ENCODE peak calls at places on chromosomes 13 and 19, in five cellular contexts. One of them, this sample, is unnamed.

GRCh38 chr19:46596008-46596407 is 5.1 kb upstream of the CALM3 start:
- DNase-seq in tibial nerve: no peak
- DNase-seq in heart right ventricle: no peak
- DNase-seq in upper lobe of left lung: no peak
- DNase-seq in neural progenitor cell: no peak
- DNase-seq in this sample: no peak

GRCh38 chr19:10228925-10229324 is 2.2 kb downstream of the S1PR2 start:
- DNase-seq in tibial nerve: no peak
- DNase-seq in heart right ventricle: peak; percentile 24
- DNase-seq in upper lobe of left lung: no peak
- DNase-seq in neural progenitor cell: peak; percentile 67
- DNase-seq in this sample: no peak

GRCh38 chr13:76329004-76329403 is 557.2 kb downstream of the KCTD12 start:
- DNase-seq in tibial nerve: no peak
- DNase-seq in heart right ventricle: no peak
- DNase-seq in upper lobe of left lung: no peak
- DNase-seq in neural progenitor cell: no peak
- DNase-seq in this sample: no peak

GRCh38 chr13:65940720-65941119 is 1289.4 kb downstream of the PCDH9 start:
- DNase-seq in tibial nerve: no peak
- DNase-seq in heart right ventricle: peak; percentile 19
- DNase-seq in upper lobe of left lung: no peak
- DNase-seq in neural progenitor cell: no peak
- DNase-seq in this sample: no peak

GRCh38 chr19:40739871-40740703 is 10.2 kb downstream of the ACTMAP start:
- DNase-seq in tibial nerve: no peak
- DNase-seq in heart right ventricle: no peak
- DNase-seq in upper lobe of left lung: peak; percentile 56
- DNase-seq in neural progenitor cell: no peak
- DNase-seq in this sample: no peak

GRCh38 chr13:28322256-28322895 is 172.6 kb downstream of the FLT1 start:
- DNase-seq in tibial nerve: no peak
- DNase-seq in heart right ventricle: no peak
- DNase-seq in upper lobe of left lung: no peak
- DNase-seq in neural progenitor cell: no peak
- DNase-seq in this sample: no peak

GRCh38 chr13:46899801-46900200 is 2.9 kb upstream of the HTR2A start:
- DNase-seq in tibial nerve: no peak
- DNase-seq in heart right ventricle: no peak
- DNase-seq in upper lobe of left lung: peak; percentile 22
- DNase-seq in neural progenitor cell: no peak
- DNase-seq in this sample: no peak

GRCh38 chr19:45485301-45486077 is 11.4 kb downstream of the RTN2 start:
- DNase-seq in tibial nerve: peak; percentile 98
- DNase-seq in heart right ventricle: peak; percentile 98
- DNase-seq in upper lobe of left lung: peak; percentile 99
- DNase-seq in neural progenitor cell: peak; percentile 99
- DNase-seq in this sample: peak; percentile 100

GRCh38 chr19:7868326-7868670 is 5.9 kb downstream of the PRR36 start:
- DNase-seq in tibial nerve: no peak
- DNase-seq in heart right ventricle: no peak
- DNase-seq in upper lobe of left lung: no peak
- DNase-seq in neural progenitor cell: no peak
- DNase-seq in this sample: no peak

GRCh38 chr13:56347014-56347413 is 793.7 kb upstream of the PRR20A start:
- DNase-seq in tibial nerve: no peak
- DNase-seq in heart right ventricle: no peak
- DNase-seq in upper lobe of left lung: no peak
- DNase-seq in neural progenitor cell: no peak
- DNase-seq in this sample: no peak

GRCh38 chr19:49442354-49442753 is 1.0 kb upstream of the SLC17A7 start:
- DNase-seq in tibial nerve: peak; percentile 69
- DNase-seq in heart right ventricle: peak; percentile 44
- DNase-seq in upper lobe of left lung: no peak
- DNase-seq in neural progenitor cell: peak; percentile 67
- DNase-seq in this sample: peak; percentile 46

GRCh38 chr13:45674908-45675307 is 27.2 kb upstream of the CBY2 start:
- DNase-seq in tibial nerve: no peak
- DNase-seq in heart right ventricle: no peak
- DNase-seq in upper lobe of left lung: no peak
- DNase-seq in neural progenitor cell: peak; percentile 75
- DNase-seq in this sample: no peak

GRCh38 chr13:49366841-49367240 is 77.0 kb downstream of the CAB39L start:
- DNase-seq in tibial nerve: no peak
- DNase-seq in heart right ventricle: no peak
- DNase-seq in upper lobe of left lung: no peak
- DNase-seq in neural progenitor cell: no peak
- DNase-seq in this sample: no peak

GRCh38 chr13:41699759-41700158 is 242.4 kb downstream of the RGCC start:
- DNase-seq in tibial nerve: no peak
- DNase-seq in heart right ventricle: no peak
- DNase-seq in upper lobe of left lung: no peak
- DNase-seq in neural progenitor cell: no peak
- DNase-seq in this sample: no peak

GRCh38 chr19:19591133-19591825 is 27.2 kb downstream of the PBX4 start:
- DNase-seq in tibial nerve: no peak
- DNase-seq in heart right ventricle: no peak
- DNase-seq in upper lobe of left lung: no peak
- DNase-seq in neural progenitor cell: peak; percentile 34
- DNase-seq in this sample: no peak

GRCh38 chr19:55481148-55482127 is 3.5 kb upstream of the NAT14 start:
- DNase-seq in tibial nerve: no peak
- DNase-seq in heart right ventricle: no peak
- DNase-seq in upper lobe of left lung: peak; percentile 83
- DNase-seq in neural progenitor cell: no peak
- DNase-seq in this sample: no peak

GRCh38 chr13:50672025-50672424 is 171.5 kb downstream of the DLEU7 start:
- DNase-seq in tibial nerve: no peak
- DNase-seq in heart right ventricle: no peak
- DNase-seq in upper lobe of left lung: no peak
- DNase-seq in neural progenitor cell: no peak
- DNase-seq in this sample: no peak

GRCh38 chr13:62512194-62513141 is 1096.8 kb upstream of the PCDH20 start:
- DNase-seq in tibial nerve: no peak
- DNase-seq in heart right ventricle: no peak
- DNase-seq in upper lobe of left lung: no peak
- DNase-seq in neural progenitor cell: peak; percentile 69
- DNase-seq in this sample: peak; percentile 39

GRCh38 chr13:72637561-72637960 is 89.9 kb downstream of the MZT1 start:
- DNase-seq in tibial nerve: no peak
- DNase-seq in heart right ventricle: no peak
- DNase-seq in upper lobe of left lung: no peak
- DNase-seq in neural progenitor cell: peak; percentile 53
- DNase-seq in this sample: no peak

GRCh38 chr13:101453784-101454201 is 1.3 kb downstream of the ITGBL1 start:
- DNase-seq in tibial nerve: no peak
- DNase-seq in heart right ventricle: no peak
- DNase-seq in upper lobe of left lung: peak; percentile 86
- DNase-seq in neural progenitor cell: no peak
- DNase-seq in this sample: peak; percentile 39

GRCh38 chr13:39656325-39656677 is 839 bp downstream of the COG6 start:
- DNase-seq in tibial nerve: no peak
- DNase-seq in heart right ventricle: no peak
- DNase-seq in upper lobe of left lung: no peak
- DNase-seq in neural progenitor cell: peak; percentile 4
- DNase-seq in this sample: no peak

GRCh38 chr13:112690242-112690943 is 555 bp downstream of the ATP11A start:
- DNase-seq in tibial nerve: no peak
- DNase-seq in heart right ventricle: peak; percentile 43
- DNase-seq in upper lobe of left lung: no peak
- DNase-seq in neural progenitor cell: peak; percentile 81
- DNase-seq in this sample: peak; percentile 66

GRCh38 chr19:39679056-39679790 is 23.5 kb downstream of the LGALS16 start:
- DNase-seq in tibial nerve: no peak
- DNase-seq in heart right ventricle: peak; percentile 8
- DNase-seq in upper lobe of left lung: no peak
- DNase-seq in neural progenitor cell: no peak
- DNase-seq in this sample: no peak

GRCh38 chr13:79328510-79328909 is 77.5 kb downstream of the RBM26 start:
- DNase-seq in tibial nerve: no peak
- DNase-seq in heart right ventricle: no peak
- DNase-seq in upper lobe of left lung: no peak
- DNase-seq in neural progenitor cell: no peak
- DNase-seq in this sample: no peak

GRCh38 chr13:114076329-114076761 is 56.1 kb downstream of the RASA3 start:
- DNase-seq in tibial nerve: peak; percentile 12
- DNase-seq in heart right ventricle: no peak
- DNase-seq in upper lobe of left lung: peak; percentile 58
- DNase-seq in neural progenitor cell: no peak
- DNase-seq in this sample: no peak

GRCh38 chr19:4015705-4016402 is 8.3 kb downstream of the PIAS4 start:
- DNase-seq in tibial nerve: no peak
- DNase-seq in heart right ventricle: no peak
- DNase-seq in upper lobe of left lung: peak; percentile 74
- DNase-seq in neural progenitor cell: no peak
- DNase-seq in this sample: no peak
- H3K4me1 ChIP-seq in tibial nerve: peaks cover 51% of the 10 kb centered on the region
- H3K4me1 ChIP-seq in heart right ventricle: peaks cover 41% of the 10 kb centered on the region
- H3K4me1 ChIP-seq in upper lobe of left lung: peaks cover 40% of the 10 kb centered on the region
- H3K4me1 ChIP-seq in neural progenitor cell: no peaks in the 10 kb centered on the region
- H3K4me1 ChIP-seq in this sample: peaks cover 6% of the 10 kb centered on the region

DNA sequence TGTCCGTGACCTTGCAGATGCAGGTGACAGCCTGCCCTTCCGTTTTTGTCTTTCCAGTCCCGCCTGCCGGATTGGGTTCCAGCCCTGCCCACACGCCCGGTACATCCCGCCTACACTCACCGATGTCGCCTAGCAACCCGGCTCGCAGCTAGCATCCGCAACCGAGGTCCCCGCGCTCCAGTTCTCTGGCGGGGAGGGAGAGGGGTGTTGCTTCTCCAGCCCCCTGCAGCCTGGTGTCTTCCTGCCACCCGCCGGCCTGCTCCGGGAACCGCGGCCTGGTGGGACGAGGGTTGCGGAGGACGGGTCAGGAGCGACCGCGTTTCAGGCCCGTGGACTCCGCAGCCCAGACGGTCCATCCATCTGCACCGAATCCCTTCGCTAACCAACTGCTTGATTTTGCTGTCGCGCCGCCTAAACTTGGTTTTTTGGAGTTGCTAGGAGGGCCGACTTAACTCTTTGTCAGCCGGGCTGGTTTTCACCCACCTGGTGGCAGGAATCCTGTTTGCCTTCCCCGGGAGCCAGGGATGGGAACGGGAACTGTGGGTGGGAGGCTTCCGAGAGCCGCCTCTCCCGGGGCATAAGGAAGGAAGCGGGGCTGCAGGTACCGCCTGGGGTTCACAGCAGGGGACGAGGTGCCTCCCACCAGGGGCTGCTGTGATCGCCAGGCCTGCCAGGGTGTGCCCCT is 15.4 kb upstream of the MATK start:
- DNase-seq in tibial nerve: no peak
- DNase-seq in heart right ventricle: peak; percentile 46
- DNase-seq in upper lobe of left lung: peak; percentile 85
- DNase-seq in neural progenitor cell: peak; percentile 72
- DNase-seq in this sample: peak; percentile 24
- TF ChIP-seq CTCF in tibial nerve: no peak
- TF ChIP-seq CTCF in heart right ventricle: no peak
- TF ChIP-seq CTCF in upper lobe of left lung: no peak
- TF ChIP-seq CTCF in neural progenitor cell: peak; percentile 43
- TF ChIP-seq CTCF in this sample: no peak

DNA sequence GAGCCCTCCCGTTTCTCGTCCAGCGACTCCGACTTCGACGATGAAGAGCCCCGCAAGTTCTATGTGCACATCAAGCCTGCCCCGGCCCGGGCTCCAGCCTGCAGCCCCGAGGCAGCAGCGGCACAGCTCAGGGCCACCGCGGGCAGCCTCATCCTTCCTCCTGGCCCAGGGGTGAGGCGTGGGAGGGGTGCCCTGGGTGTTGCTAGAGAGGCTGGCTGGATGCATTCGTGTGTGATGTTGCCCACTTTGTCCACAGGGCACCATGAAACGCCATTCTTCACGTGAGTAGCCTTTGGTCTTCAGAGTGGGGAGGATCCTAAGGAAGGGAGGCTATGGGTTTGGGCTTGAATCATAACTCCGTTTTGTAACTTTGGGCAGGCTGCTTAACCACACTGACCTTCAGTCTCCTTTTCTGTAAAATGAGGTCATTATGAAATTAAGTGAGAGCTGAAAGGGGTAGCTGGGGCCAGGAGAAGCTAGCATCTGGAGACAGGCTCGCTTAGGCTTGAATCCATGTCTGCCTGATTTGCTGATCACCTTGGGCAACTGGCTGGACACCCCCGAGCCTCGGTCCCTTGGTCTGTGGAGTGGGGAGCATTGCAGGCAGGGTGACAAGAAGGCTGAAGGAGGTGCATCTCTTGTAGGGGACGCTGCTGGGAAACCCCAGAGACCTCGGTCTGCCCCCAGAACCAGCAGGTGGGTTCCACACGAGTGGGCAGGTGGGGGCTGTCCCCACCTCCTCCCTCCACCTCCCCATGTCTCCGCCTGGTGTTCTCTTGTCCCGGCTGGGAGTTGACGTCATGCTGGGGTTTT is 18.7 kb upstream of the B3GNT3 start:
- DNase-seq in tibial nerve: no peak
- DNase-seq in heart right ventricle: no peak
- DNase-seq in upper lobe of left lung: peak; percentile 81
- DNase-seq in neural progenitor cell: no peak
- DNase-seq in this sample: no peak
- H3K36me3 ChIP-seq in tibial nerve: peaks cover 9% of the 10 kb centered on the region
- H3K36me3 ChIP-seq in heart right ventricle: no peaks in the 10 kb centered on the region
- H3K36me3 ChIP-seq in upper lobe of left lung: no peaks in the 10 kb centered on the region
- H3K36me3 ChIP-seq in neural progenitor cell: no peaks in the 10 kb centered on the region
- H3K36me3 ChIP-seq in this sample: no peaks in the 10 kb centered on the region

GRCh38 chr13:73860501-73860900 is 273.7 kb downstream of the KLF12 start:
- DNase-seq in tibial nerve: no peak
- DNase-seq in heart right ventricle: no peak
- DNase-seq in upper lobe of left lung: no peak
- DNase-seq in neural progenitor cell: no peak
- DNase-seq in this sample: no peak
- H3K4me1 ChIP-seq in tibial nerve: no peaks in the 10 kb centered on the region
- H3K4me1 ChIP-seq in heart right ventricle: no peaks in the 10 kb centered on the region
- H3K4me1 ChIP-seq in upper lobe of left lung: no peaks in the 10 kb centered on the region
- H3K4me1 ChIP-seq in neural progenitor cell: no peaks in the 10 kb centered on the region
- H3K4me1 ChIP-seq in this sample: no peaks in the 10 kb centered on the region

This sample was measured in mucosa of descending colon.